ENCODE peak calls at places on chromosomes 2 and 18, in eight cellular contexts. One of them, this sample, is unnamed.

GRCh38 chr2:101844055-101844635 is 146.6 kb downstream of the MAP4K4 start:
- DNase-seq in GM23248: peak; percentile 87
- DNase-seq in activated CD4-positive, alpha-beta T cell treated with anti-CD3 and anti-CD28 coated beads, Interleukin-2, amount 50 U/mL, for 24 hours: no peak
- DNase-seq in colonic mucosa: no peak
- DNase-seq in BE2C: no peak
- DNase-seq in activated naive CD8-positive, alpha-beta T cell treated with anti-CD3 and anti-CD28 coated beads, Interleukin-2, amount 50 U/mL, for 24 hours: no peak
- DNase-seq in ovary: no peak
- DNase-seq in DMS 273 treated with DMSO at 0.1 percent for 48 hours: no peak
- DNase-seq in this sample: no peak

GRCh38 chr2:237096911-237097310 is 11.2 kb downstream of the COPS8 start:
- DNase-seq in BE2C: no peak
- DNase-seq in colonic mucosa: no peak
- DNase-seq in activated CD4-positive, alpha-beta T cell treated with anti-CD3 and anti-CD28 coated beads, Interleukin-2, amount 50 U/mL, for 24 hours: no peak
- DNase-seq in activated naive CD8-positive, alpha-beta T cell treated with anti-CD3 and anti-CD28 coated beads, Interleukin-2, amount 50 U/mL, for 24 hours: no peak
- DNase-seq in ovary: no peak
- DNase-seq in DMS 273 treated with DMSO at 0.1 percent for 48 hours: no peak
- DNase-seq in GM23248: peak; percentile 86
- DNase-seq in this sample: no peak

GRCh38 chr2:45134014-45134413 is 124.8 kb upstream of the SIX2 start:
- DNase-seq in activated CD4-positive, alpha-beta T cell treated with anti-CD3 and anti-CD28 coated beads, Interleukin-2, amount 50 U/mL, for 24 hours: no peak
- DNase-seq in activated naive CD8-positive, alpha-beta T cell treated with anti-CD3 and anti-CD28 coated beads, Interleukin-2, amount 50 U/mL, for 24 hours: no peak
- DNase-seq in GM23248: no peak
- DNase-seq in BE2C: no peak
- DNase-seq in colonic mucosa: no peak
- DNase-seq in ovary: no peak
- DNase-seq in DMS 273 treated with DMSO at 0.1 percent for 48 hours: no peak
- DNase-seq in this sample: no peak

GRCh38 chr2:159946326-159946992 is 116.0 kb downstream of the PLA2R1 start:
- DNase-seq in ovary: no peak
- DNase-seq in activated CD4-positive, alpha-beta T cell treated with anti-CD3 and anti-CD28 coated beads, Interleukin-2, amount 50 U/mL, for 24 hours: no peak
- DNase-seq in GM23248: peak; percentile 64
- DNase-seq in activated naive CD8-positive, alpha-beta T cell treated with anti-CD3 and anti-CD28 coated beads, Interleukin-2, amount 50 U/mL, for 24 hours: no peak
- DNase-seq in BE2C: no peak
- DNase-seq in colonic mucosa: no peak
- DNase-seq in DMS 273 treated with DMSO at 0.1 percent for 48 hours: no peak
- DNase-seq in this sample: no peak

GRCh38 chr18:65259403-65259802 is 491.4 kb upstream of the CDH7 start:
- DNase-seq in BE2C: no peak
- DNase-seq in activated CD4-positive, alpha-beta T cell treated with anti-CD3 and anti-CD28 coated beads, Interleukin-2, amount 50 U/mL, for 24 hours: no peak
- DNase-seq in DMS 273 treated with DMSO at 0.1 percent for 48 hours: no peak
- DNase-seq in ovary: no peak
- DNase-seq in GM23248: no peak
- DNase-seq in activated naive CD8-positive, alpha-beta T cell treated with anti-CD3 and anti-CD28 coated beads, Interleukin-2, amount 50 U/mL, for 24 hours: no peak
- DNase-seq in colonic mucosa: no peak
- DNase-seq in this sample: no peak

GRCh38 chr2:229410312-229410711 is 139.2 kb upstream of the PID1 start:
- DNase-seq in activated CD4-positive, alpha-beta T cell treated with anti-CD3 and anti-CD28 coated beads, Interleukin-2, amount 50 U/mL, for 24 hours: no peak
- DNase-seq in colonic mucosa: no peak
- DNase-seq in DMS 273 treated with DMSO at 0.1 percent for 48 hours: no peak
- DNase-seq in BE2C: no peak
- DNase-seq in activated naive CD8-positive, alpha-beta T cell treated with anti-CD3 and anti-CD28 coated beads, Interleukin-2, amount 50 U/mL, for 24 hours: no peak
- DNase-seq in ovary: no peak
- DNase-seq in GM23248: peak; percentile 19
- DNase-seq in this sample: no peak

GRCh38 chr18:45416168-45416567 is 199.1 kb upstream of the SLC14A2 start:
- DNase-seq in colonic mucosa: peak; percentile 25
- DNase-seq in DMS 273 treated with DMSO at 0.1 percent for 48 hours: peak; percentile 12
- DNase-seq in activated naive CD8-positive, alpha-beta T cell treated with anti-CD3 and anti-CD28 coated beads, Interleukin-2, amount 50 U/mL, for 24 hours: no peak
- DNase-seq in GM23248: no peak
- DNase-seq in BE2C: peak; percentile 10
- DNase-seq in activated CD4-positive, alpha-beta T cell treated with anti-CD3 and anti-CD28 coated beads, Interleukin-2, amount 50 U/mL, for 24 hours: no peak
- DNase-seq in ovary: no peak
- DNase-seq in this sample: peak; percentile 16

GRCh38 chr2:181872178-181872577 is 19.4 kb upstream of the ITPRID2 start:
- DNase-seq in activated naive CD8-positive, alpha-beta T cell treated with anti-CD3 and anti-CD28 coated beads, Interleukin-2, amount 50 U/mL, for 24 hours: no peak
- DNase-seq in colonic mucosa: no peak
- DNase-seq in DMS 273 treated with DMSO at 0.1 percent for 48 hours: no peak
- DNase-seq in activated CD4-positive, alpha-beta T cell treated with anti-CD3 and anti-CD28 coated beads, Interleukin-2, amount 50 U/mL, for 24 hours: no peak
- DNase-seq in GM23248: no peak
- DNase-seq in BE2C: no peak
- DNase-seq in ovary: no peak
- DNase-seq in this sample: no peak

GRCh38 chr2:29317077-29317517 is 201.9 kb downstream of the CLIP4 start:
- DNase-seq in activated CD4-positive, alpha-beta T cell treated with anti-CD3 and anti-CD28 coated beads, Interleukin-2, amount 50 U/mL, for 24 hours: no peak
- DNase-seq in colonic mucosa: no peak
- DNase-seq in GM23248: peak; percentile 57
- DNase-seq in ovary: no peak
- DNase-seq in BE2C: no peak
- DNase-seq in activated naive CD8-positive, alpha-beta T cell treated with anti-CD3 and anti-CD28 coated beads, Interleukin-2, amount 50 U/mL, for 24 hours: no peak
- DNase-seq in DMS 273 treated with DMSO at 0.1 percent for 48 hours: no peak
- DNase-seq in this sample: no peak

GRCh38 chr2:122535960-122536517 is 780.6 kb downstream of the TSN start:
- DNase-seq in activated CD4-positive, alpha-beta T cell treated with anti-CD3 and anti-CD28 coated beads, Interleukin-2, amount 50 U/mL, for 24 hours: no peak
- DNase-seq in colonic mucosa: no peak
- DNase-seq in activated naive CD8-positive, alpha-beta T cell treated with anti-CD3 and anti-CD28 coated beads, Interleukin-2, amount 50 U/mL, for 24 hours: no peak
- DNase-seq in GM23248: no peak
- DNase-seq in ovary: no peak
- DNase-seq in DMS 273 treated with DMSO at 0.1 percent for 48 hours: no peak
- DNase-seq in BE2C: no peak
- DNase-seq in this sample: no peak

GRCh38 chr2:202387608-202388342 is 11.6 kb downstream of the BMPR2 start:
- DNase-seq in activated CD4-positive, alpha-beta T cell treated with anti-CD3 and anti-CD28 coated beads, Interleukin-2, amount 50 U/mL, for 24 hours: no peak
- DNase-seq in DMS 273 treated with DMSO at 0.1 percent for 48 hours: no peak
- DNase-seq in ovary: no peak
- DNase-seq in colonic mucosa: no peak
- DNase-seq in BE2C: no peak
- DNase-seq in GM23248: peak; percentile 32
- DNase-seq in activated naive CD8-positive, alpha-beta T cell treated with anti-CD3 and anti-CD28 coated beads, Interleukin-2, amount 50 U/mL, for 24 hours: no peak
- DNase-seq in this sample: no peak

GRCh38 chr2:104420953-104421352 is 433.0 kb upstream of the POU3F3 start:
- DNase-seq in ovary: no peak
- DNase-seq in activated CD4-positive, alpha-beta T cell treated with anti-CD3 and anti-CD28 coated beads, Interleukin-2, amount 50 U/mL, for 24 hours: no peak
- DNase-seq in DMS 273 treated with DMSO at 0.1 percent for 48 hours: no peak
- DNase-seq in GM23248: no peak
- DNase-seq in activated naive CD8-positive, alpha-beta T cell treated with anti-CD3 and anti-CD28 coated beads, Interleukin-2, amount 50 U/mL, for 24 hours: no peak
- DNase-seq in BE2C: no peak
- DNase-seq in colonic mucosa: no peak
- DNase-seq in this sample: no peak

GRCh38 chr2:142112648-142113278 is 18.1 kb downstream of the LRP1B start:
- DNase-seq in activated naive CD8-positive, alpha-beta T cell treated with anti-CD3 and anti-CD28 coated beads, Interleukin-2, amount 50 U/mL, for 24 hours: no peak
- DNase-seq in activated CD4-positive, alpha-beta T cell treated with anti-CD3 and anti-CD28 coated beads, Interleukin-2, amount 50 U/mL, for 24 hours: no peak
- DNase-seq in ovary: no peak
- DNase-seq in GM23248: peak; percentile 83
- DNase-seq in colonic mucosa: no peak
- DNase-seq in BE2C: no peak
- DNase-seq in DMS 273 treated with DMSO at 0.1 percent for 48 hours: no peak
- DNase-seq in this sample: no peak

GRCh38 chr2:204072443-204073324 is 136.1 kb downstream of the ICOS start:
- DNase-seq in ovary: no peak
- DNase-seq in BE2C: peak; percentile 54
- DNase-seq in GM23248: peak; percentile 16
- DNase-seq in activated CD4-positive, alpha-beta T cell treated with anti-CD3 and anti-CD28 coated beads, Interleukin-2, amount 50 U/mL, for 24 hours: peak; percentile 53
- DNase-seq in colonic mucosa: peak; percentile 62
- DNase-seq in DMS 273 treated with DMSO at 0.1 percent for 48 hours: no peak
- DNase-seq in activated naive CD8-positive, alpha-beta T cell treated with anti-CD3 and anti-CD28 coated beads, Interleukin-2, amount 50 U/mL, for 24 hours: peak; percentile 81
- DNase-seq in this sample: peak; percentile 65

GRCh38 chr2:30306522-30306921 is 75.2 kb downstream of the LBH start:
- DNase-seq in BE2C: no peak
- DNase-seq in GM23248: peak; percentile 56
- DNase-seq in ovary: no peak
- DNase-seq in activated naive CD8-positive, alpha-beta T cell treated with anti-CD3 and anti-CD28 coated beads, Interleukin-2, amount 50 U/mL, for 24 hours: no peak
- DNase-seq in activated CD4-positive, alpha-beta T cell treated with anti-CD3 and anti-CD28 coated beads, Interleukin-2, amount 50 U/mL, for 24 hours: no peak
- DNase-seq in DMS 273 treated with DMSO at 0.1 percent for 48 hours: no peak
- DNase-seq in colonic mucosa: no peak
- DNase-seq in this sample: no peak

This sample was measured in neural progenitor cell.